ENCODE peak calls at places on chromosome 10, in seven cellular contexts. Y is AG10803, C is psoas muscle, P is stomach, U is left ventricle myocardium inferior, R is GM12865, E is epithelial cell of esophagus. F is an unnamed sample.

GRCh38 chr10:102269017-102269416 is 23.7 kb downstream of the GBF1 start:
- DNase-seq in Y (peak), C (no peak), P (no peak), U (no peak), R (no peak), E (no peak), F (peak)

GRCh38 chr10:9228770-9229169 is 1174.3 kb downstream of the GATA3 start:
- DNase-seq in Y (peak), C (no peak), P (no peak), U (no peak), R (no peak), E (peak), F (peak)

GRCh38 chr10:72164617-72165016 is 51.2 kb upstream of the ANAPC16 start:
- DNase-seq in Y (peak), C (no peak), P (no peak), U (no peak), R (no peak), E (no peak), F (peak)

GRCh38 chr10:26621889-26622681 is 75.4 kb upstream of the PDSS1 start:
- DNase-seq in Y (peak), C (peak), P (peak), U (peak), R (peak), E (peak), F (peak)

GRCh38 chr10:12825255-12825654 is 176.3 kb downstream of the CCDC3 start:
- DNase-seq in Y (no peak), C (no peak), P (no peak), U (no peak), R (no peak), E (no peak), F (no peak)

GRCh38 chr10:91354686-91355085 is 55.5 kb upstream of the HECTD2 start:
- DNase-seq in Y (no peak), C (no peak), P (no peak), U (no peak), R (no peak), E (no peak), F (no peak)

GRCh38 chr10:102702742-102703141 is 11.5 kb downstream of the ARL3 start:
- DNase-seq in Y (no peak), C (no peak), P (no peak), U (no peak), R (no peak), E (no peak), F (no peak)

GRCh38 chr10:17665742-17666141 is 21.8 kb downstream of the STAM start:
- DNase-seq in Y (peak), C (no peak), P (no peak), U (no peak), R (no peak), E (peak), F (peak)

GRCh38 chr10:118723467-118723866 is 31.3 kb downstream of the CACUL1 start:
- DNase-seq in Y (peak), C (no peak), P (no peak), U (no peak), R (no peak), E (no peak), F (peak)

GRCh38 chr10:102376901-102377300 is 18.6 kb upstream of the NFKB2 start:
- DNase-seq in Y (no peak), C (no peak), P (no peak), U (no peak), R (no peak), E (no peak), F (no peak)

GRCh38 chr10:48625013-48625412 is 20.1 kb upstream of the ARHGAP22 start:
- DNase-seq in Y (peak), C (no peak), P (no peak), U (no peak), R (no peak), E (peak), F (peak)

GRCh38 chr10:34960983-34961382 is 129.2 kb downstream of the CUL2 start:
- DNase-seq in Y (peak), C (no peak), P (no peak), U (peak), R (no peak), E (peak), F (peak)

GRCh38 chr10:132962623-132963429 is 20.5 kb upstream of the CFAP46 start:
- DNase-seq in Y (peak), C (no peak), P (no peak), U (no peak), R (no peak), E (no peak), F (peak)

GRCh38 chr10:71001470-71001869 is 113.1 kb upstream of the PCBD1 start:
- DNase-seq in Y (peak), C (no peak), P (no peak), U (no peak), R (no peak), E (no peak), F (no peak)

GRCh38 chr10:63700209-63700934 is 179.2 kb downstream of the REEP3 start:
- DNase-seq in Y (peak), C (peak), P (no peak), U (no peak), R (no peak), E (peak), F (peak)

GRCh38 chr10:13106387-13106786 is 6.4 kb downstream of the OPTN start:
- DNase-seq in Y (no peak), C (no peak), P (no peak), U (no peak), R (no peak), E (no peak), F (no peak)

GRCh38 chr10:61635946-61636345 is 26.8 kb upstream of the CABCOCO1 start:
- DNase-seq in Y (peak), C (no peak), P (no peak), U (no peak), R (no peak), E (peak), F (peak)

GRCh38 chr10:63498665-63499064 is 22.5 kb upstream of the REEP3 start:
- DNase-seq in Y (no peak), C (no peak), P (no peak), U (no peak), R (no peak), E (no peak), F (no peak)

GRCh38 chr10:114879541-114880158 is 58.1 kb downstream of the FHIP2A start:
- DNase-seq in Y (no peak), C (no peak), P (no peak), U (no peak), R (peak), E (peak), F (no peak)

GRCh38 chr10:61284222-61284890 is 168.8 kb downstream of the TMEM26 start:
- DNase-seq in Y (peak), C (no peak), P (no peak), U (no peak), R (peak), E (peak), F (peak)

GRCh38 chr10:124557648-124558338 is 96.2 kb downstream of the LHPP start:
- DNase-seq in Y (no peak), C (peak), P (no peak), U (no peak), R (no peak), E (no peak), F (peak)

GRCh38 chr10:32878646-32879045 is 79.4 kb downstream of the ITGB1 start:
- DNase-seq in Y (no peak), C (no peak), P (no peak), U (no peak), R (no peak), E (no peak), F (no peak)

GRCh38 chr10:75717126-75717916 is 285.9 kb downstream of the LRMDA start:
- DNase-seq in Y (peak), C (no peak), P (no peak), U (no peak), R (no peak), E (no peak), F (peak)

GRCh38 chr10:104170610-104171269 is 48.8 kb downstream of the SFR1 start:
- DNase-seq in Y (no peak), C (no peak), P (no peak), U (no peak), R (no peak), E (no peak), F (no peak)

GRCh38 chr10:15146366-15146765 is 22.1 kb downstream of the NMT2 start:
- DNase-seq in Y (no peak), C (no peak), P (no peak), U (no peak), R (peak), E (no peak), F (no peak)

GRCh38 chr10:60990663-60991062 is 46.7 kb upstream of the RHOBTB1 start:
- DNase-seq in Y (no peak), C (no peak), P (no peak), U (no peak), R (no peak), E (no peak), F (no peak)

GRCh38 chr10:104908581-104908980 is 267.5 kb downstream of the SORCS3 start:
- DNase-seq in Y (no peak), C (no peak), P (no peak), U (no peak), R (no peak), E (no peak), F (no peak)

GRCh38 chr10:964321-964987 is 23.8 kb upstream of the GTPBP4 start:
- DNase-seq in Y (no peak), C (no peak), P (no peak), U (no peak), R (no peak), E (no peak), F (peak)

GRCh38 chr10:132877473-132877872 is 64.9 kb downstream of the CFAP46 start:
- DNase-seq in Y (no peak), C (peak), P (peak), U (no peak), R (no peak), E (no peak), F (no peak)

GRCh38 chr10:71998840-71999194 is 34.6 kb downstream of the CHST3 start:
- DNase-seq in Y (peak), C (peak), P (peak), U (peak), R (no peak), E (peak), F (peak)

GRCh38 chr10:107971411-107971810 is 806.9 kb upstream of the SORCS1 start:
- DNase-seq in Y (peak), C (no peak), P (no peak), U (no peak), R (no peak), E (peak), F (peak)

GRCh38 chr10:77533887-77534278 is 103.7 kb downstream of the KCNMA1 start:
- DNase-seq in Y (no peak), C (no peak), P (no peak), U (no peak), R (no peak), E (peak), F (peak)

GRCh38 chr10:66472156-66472555 is 453.7 kb upstream of the LRRTM3 start:
- DNase-seq in Y (no peak), C (no peak), P (no peak), U (no peak), R (no peak), E (no peak), F (no peak)

GRCh38 chr10:97278491-97278989 is 13.9 kb downstream of the ARHGAP19 start:
- DNase-seq in Y (peak), C (no peak), P (no peak), U (no peak), R (peak), E (peak), F (peak)

GRCh38 chr10:46299267-46299530 is 12.4 kb downstream of the ANTXRL start:
- DNase-seq in Y (no peak), C (no peak), P (no peak), U (no peak), R (no peak), E (no peak), F (no peak)

GRCh38 chr10:1050555-1050954 is 1.6 kb upstream of the IDI1 start:
- DNase-seq in Y (no peak), C (no peak), P (no peak), U (no peak), R (peak), E (peak), F (no peak)

GRCh38 chr10:13701157-13701919 is 114.6 kb downstream of the PRPF18 start:
- DNase-seq in Y (no peak), C (no peak), P (no peak), U (no peak), R (no peak), E (no peak), F (no peak)

GRCh38 chr10:100153239-100153840 is 32.5 kb downstream of the ERLIN1 start:
- DNase-seq in Y (no peak), C (no peak), P (no peak), U (no peak), R (no peak), E (peak), F (peak)

GRCh38 chr10:111082102-111082975 is 5.5 kb downstream of the ADRA2A start:
- DNase-seq in Y (no peak), C (no peak), P (no peak), U (no peak), R (no peak), E (no peak), F (no peak)

GRCh38 chr10:34427911-34428216 is 387.2 kb downstream of the PARD3 start:
- DNase-seq in Y (no peak), C (no peak), P (no peak), U (no peak), R (no peak), E (no peak), F (no peak)

DNA sequence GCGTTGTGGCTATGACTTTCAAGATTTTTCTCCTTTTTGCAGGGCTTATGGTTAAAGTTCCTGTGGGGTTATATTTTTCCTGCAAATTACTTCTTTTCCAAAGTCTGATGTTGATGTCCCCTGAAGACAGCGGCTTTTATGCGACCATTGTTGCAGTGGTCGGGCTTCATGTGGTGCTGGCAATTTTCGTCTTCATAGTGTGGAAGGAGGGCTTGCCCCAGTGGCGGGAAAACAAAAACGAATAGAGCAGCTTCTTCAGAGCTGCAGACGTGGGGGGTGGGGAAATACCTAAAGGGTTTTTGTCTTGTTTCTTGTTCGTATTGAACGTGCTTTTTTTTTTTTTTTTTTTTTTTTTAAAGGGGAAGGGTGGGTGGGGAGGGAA is 53.8 kb downstream of the MCMBP start:
- DNase-seq in Y (no peak), C (no peak), P (no peak), U (no peak), R (no peak), E (no peak), F (no peak)
- H3K4me3 ChIP-seq in Y (peak), C (peak), P (peak), U (peak), R (no peak), E (peak), F (peak)

DNA sequence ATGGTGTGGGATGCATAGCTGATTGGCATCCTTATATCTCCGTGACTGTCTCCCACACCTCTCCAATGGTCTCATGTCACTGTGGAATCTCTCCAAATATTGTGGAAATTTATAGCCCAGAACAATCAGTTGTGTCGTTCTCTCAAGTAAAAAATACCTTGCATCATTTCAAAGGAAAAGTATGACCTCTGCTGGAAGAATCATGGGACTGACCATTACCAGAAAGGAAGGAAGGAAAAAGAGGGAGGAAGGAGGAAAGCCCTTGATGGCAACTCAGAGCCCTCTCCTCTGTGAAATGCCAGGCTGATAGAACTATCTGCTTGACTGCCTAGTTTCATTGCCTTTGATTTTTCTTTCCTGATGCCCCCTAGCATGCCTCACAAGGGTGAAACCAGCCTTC is 76.3 kb downstream of the FOXI2 start:
- DNase-seq in Y (no peak), C (no peak), P (no peak), U (no peak), R (no peak), E (no peak), F (no peak)
- TF ChIP-seq CTCF in Y (no peak), C (no peak), P (no peak), U (peak), R (peak), E (no peak), F (no peak)

GRCh38 chr10:89086801-89087513 is 96.4 kb downstream of the FAS start:
- DNase-seq in Y (peak), C (peak), P (peak), U (peak), R (no peak), E (peak), F (peak)
- H3K4me3 ChIP-seq in Y (peak), C (peak), P (no peak), U (peak), R (no peak), E (no peak), F (peak)

GRCh38 chr10:28797904-28798371 is 120.6 kb downstream of the BAMBI start:
- DNase-seq in Y (no peak), C (no peak), P (no peak), U (no peak), R (no peak), E (no peak), F (no peak)
- TF ChIP-seq CTCF in Y (no peak), C (no peak), P (no peak), U (peak), R (no peak), E (no peak), F (no peak)

GRCh38 chr10:7480742-7481381 is 70.0 kb upstream of the SFMBT2 start:
- DNase-seq in Y (no peak), C (no peak), P (no peak), U (no peak), R (peak), E (no peak), F (no peak)
- H3K4me3 ChIP-seq in Y (no peak), C (no peak), P (no peak), U (no peak), R (no peak), E (no peak), F (no peak)

F was measured in foreskin fibroblast.